ENCODE peak calls at places on chromosomes 4 and X, in nine cellular contexts. G is body of pancreas, T is spleen, A is esophagus squamous epithelium, N is lower leg skin, O is GM12878, J is A549, L is GM12892, B is ovary. Q is an unnamed sample.

GRCh38 chr4:61520688-61521160 is 320.6 kb downstream of the ADGRL3 start:
- DNase-seq in G (no peak), T (no peak), A (no peak), N (no peak), O (no peak), J (no peak), L (no peak), B (no peak), Q (no peak)

GRCh38 chr4:2837110-2837903 is 6.3 kb upstream of the ADD1 start:
- DNase-seq in G (no peak), T (no peak), A (no peak), N (peak; percentile 84), O (no peak), J (no peak), L (no peak), B (peak; percentile 67), Q (no peak)

GRCh38 chr4:94571301-94571700 is 119.6 kb downstream of the PDLIM5 start:
- DNase-seq in G (no peak), T (no peak), A (no peak), N (no peak), O (no peak), J (no peak), L (no peak), B (no peak), Q (no peak)

GRCh38 chr4:119690871-119691270 is 62.3 kb upstream of the PDE5A start:
- DNase-seq in G (peak; percentile 2), T (no peak), A (no peak), N (no peak), O (no peak), J (no peak), L (no peak), B (no peak), Q (no peak)

GRCh38 chr4:173489514-173489913 is 40.5 kb downstream of the HAND2 start:
- DNase-seq in G (no peak), T (no peak), A (no peak), N (no peak), O (no peak), J (no peak), L (no peak), B (no peak), Q (no peak)

GRCh38 chr4:8218371-8219050 is 19.4 kb downstream of the SH3TC1 start:
- DNase-seq in G (no peak), T (no peak), A (no peak), N (no peak), O (no peak), J (no peak), L (no peak), B (no peak), Q (no peak)

GRCh38 chrX:124098089-124098488 is 136.6 kb downstream of the STAG2 start:
- DNase-seq in G (no peak), T (no peak), A (no peak), N (no peak), O (no peak), J (no peak), L (no peak), B (no peak), Q (peak; percentile 45)

GRCh38 chrX:40299028-40299479 is 201.3 kb upstream of the BCOR start:
- DNase-seq in G (no peak), T (no peak), A (no peak), N (no peak), O (no peak), J (no peak), L (no peak), B (peak; percentile 53), Q (no peak)

GRCh38 chr4:79132826-79133225 is 193.0 kb downstream of the NAA11 start:
- DNase-seq in G (no peak), T (no peak), A (no peak), N (no peak), O (no peak), J (no peak), L (no peak), B (no peak), Q (no peak)

DNA sequence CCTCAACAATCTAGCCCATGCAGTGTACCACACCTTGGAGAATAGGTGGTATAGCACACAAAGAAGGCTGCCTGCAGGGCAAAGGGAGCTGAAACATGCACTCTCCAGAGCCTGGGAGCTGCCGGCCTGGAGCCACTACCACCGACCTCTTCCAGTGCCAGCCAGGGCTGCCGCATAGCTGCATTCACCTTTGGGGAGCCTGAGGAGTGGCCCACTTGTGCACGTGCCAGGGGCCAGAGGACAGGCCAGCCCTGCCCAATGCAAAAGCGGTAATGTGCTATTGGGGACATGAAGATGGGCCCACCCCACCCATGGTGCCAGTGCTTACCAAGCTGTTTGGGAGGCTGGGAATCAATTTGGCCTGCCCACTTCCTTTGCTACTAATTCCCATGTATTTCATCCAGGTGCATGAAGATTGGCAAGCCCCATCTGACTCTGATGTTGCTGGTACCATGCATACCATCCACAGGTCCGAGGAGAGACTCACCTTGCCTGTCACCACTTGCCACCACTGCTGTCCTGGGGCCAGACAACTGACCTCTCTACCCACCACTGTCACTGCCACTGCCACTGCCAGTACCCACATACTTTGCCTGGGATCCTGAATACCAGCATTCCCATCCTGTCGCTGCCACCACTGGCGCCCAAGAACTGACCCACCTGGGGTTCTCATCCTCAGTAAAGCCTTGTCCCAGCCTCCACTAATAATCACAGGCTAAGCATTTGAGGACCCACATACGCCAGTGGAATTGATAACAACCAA is 506.9 kb downstream of the MAGEB5 start:
- DNase-seq in G (no peak), T (peak; percentile 58), A (no peak), N (no peak), O (no peak), J (no peak), L (no peak), B (no peak), Q (no peak)
- TF ChIP-seq POLR2A in G (no peak), T (no peak), A (no peak), N (no peak), O (no peak), J (no peak), L (no peak), B (no peak), Q (no peak)

DNA sequence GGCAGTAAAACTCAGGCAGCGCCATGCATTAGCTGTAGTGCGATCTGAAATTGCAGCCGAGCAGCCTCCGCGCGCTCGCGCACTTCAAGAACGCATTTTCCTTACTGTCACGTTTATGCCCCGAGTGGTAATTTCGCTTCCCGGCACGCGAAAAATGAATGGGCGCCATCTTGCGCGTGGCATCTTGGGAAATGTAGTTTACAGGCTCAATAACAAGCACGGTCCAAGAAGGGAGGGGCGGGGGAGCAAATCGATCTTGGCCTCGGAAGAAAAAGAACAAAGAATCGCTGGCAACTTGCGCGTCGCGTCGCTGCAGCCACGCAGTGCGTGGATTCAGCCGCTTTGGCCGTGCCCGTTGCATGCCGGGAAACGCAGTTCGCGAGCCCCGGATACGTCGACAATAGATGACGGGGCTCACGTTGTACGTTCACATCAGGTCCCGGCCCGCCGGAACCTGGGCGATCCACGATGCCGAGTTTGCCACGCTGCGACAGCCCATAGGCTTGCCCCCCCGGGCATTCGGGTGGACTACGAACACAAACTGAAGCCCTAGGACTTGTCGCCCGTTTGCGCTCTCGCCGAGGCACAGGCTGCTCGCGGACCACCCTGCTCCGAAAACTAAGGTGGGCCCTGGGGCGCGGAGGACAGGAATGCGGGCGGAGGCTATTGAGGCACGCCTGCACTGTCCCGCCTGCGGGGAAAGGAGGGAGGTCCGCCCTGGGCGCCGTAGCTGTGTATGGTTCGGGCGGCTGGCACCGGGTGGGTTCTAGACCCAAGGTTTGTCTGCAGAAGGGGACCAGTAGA is at the start of gene FTSJ1:
- DNase-seq in G (peak; percentile 94), T (peak; percentile 96), A (peak; percentile 45), N (peak; percentile 97), O (peak; percentile 79), J (peak; percentile 84), L (peak; percentile 79), B (peak; percentile 91), Q (peak; percentile 90)
- TF ChIP-seq POLR2A in G (peak; percentile 21), T (no peak), A (peak; percentile 50), N (no peak), O (peak; percentile 81), J (peak; percentile 57), L (peak; percentile 73), B (peak; percentile 35), Q (peak; percentile 45)

GRCh38 chrX:43706786-43707185 is 50.7 kb downstream of the MAOA start:
- DNase-seq in G (no peak), T (no peak), A (no peak), N (no peak), O (no peak), J (no peak), L (no peak), B (no peak), Q (no peak)

GRCh38 chrX:43702660-43703059 is 46.6 kb downstream of the MAOA start:
- DNase-seq in G (no peak), T (no peak), A (no peak), N (no peak), O (no peak), J (no peak), L (no peak), B (no peak), Q (no peak)

GRCh38 chrX:43707812-43708548 is 51.9 kb downstream of the MAOA start:
- DNase-seq in G (peak; percentile 76), T (no peak), A (no peak), N (no peak), O (no peak), J (no peak), L (no peak), B (peak; percentile 75), Q (no peak)

GRCh38 chrX:43703211-43703791 is 47.2 kb downstream of the MAOA start:
- DNase-seq in G (no peak), T (no peak), A (no peak), N (no peak), O (no peak), J (no peak), L (no peak), B (no peak), Q (no peak)

DNA sequence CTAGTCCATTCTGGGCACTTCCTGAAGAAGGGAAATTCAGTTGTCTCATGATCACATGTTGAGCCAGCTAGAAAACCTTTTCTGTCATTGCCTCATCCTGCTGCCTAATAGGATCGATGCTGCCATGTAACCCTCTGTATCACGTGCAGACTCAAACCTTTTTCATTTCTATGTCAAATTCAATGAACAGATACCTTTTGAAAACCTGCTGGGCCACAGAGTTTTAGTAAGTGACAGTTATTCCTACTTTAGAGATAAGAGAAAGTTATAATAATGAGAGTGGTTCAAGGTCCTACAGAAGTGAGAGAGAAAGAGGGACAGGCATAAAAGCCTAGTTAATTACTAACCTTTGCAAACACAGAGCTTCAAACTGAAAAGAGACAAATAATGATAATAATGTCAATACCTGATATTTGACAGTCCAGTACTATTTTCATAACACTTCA is 46.0 kb downstream of the MAOA start:
- DNase-seq in G (no peak), T (no peak), A (no peak), N (no peak), O (no peak), J (no peak), L (no peak), B (no peak), Q (no peak)
- TF ChIP-seq POLR2A in G (no peak), T (no peak), A (no peak), N (no peak), O (no peak), J (no peak), L (no peak), B (no peak), Q (no peak)

DNA sequence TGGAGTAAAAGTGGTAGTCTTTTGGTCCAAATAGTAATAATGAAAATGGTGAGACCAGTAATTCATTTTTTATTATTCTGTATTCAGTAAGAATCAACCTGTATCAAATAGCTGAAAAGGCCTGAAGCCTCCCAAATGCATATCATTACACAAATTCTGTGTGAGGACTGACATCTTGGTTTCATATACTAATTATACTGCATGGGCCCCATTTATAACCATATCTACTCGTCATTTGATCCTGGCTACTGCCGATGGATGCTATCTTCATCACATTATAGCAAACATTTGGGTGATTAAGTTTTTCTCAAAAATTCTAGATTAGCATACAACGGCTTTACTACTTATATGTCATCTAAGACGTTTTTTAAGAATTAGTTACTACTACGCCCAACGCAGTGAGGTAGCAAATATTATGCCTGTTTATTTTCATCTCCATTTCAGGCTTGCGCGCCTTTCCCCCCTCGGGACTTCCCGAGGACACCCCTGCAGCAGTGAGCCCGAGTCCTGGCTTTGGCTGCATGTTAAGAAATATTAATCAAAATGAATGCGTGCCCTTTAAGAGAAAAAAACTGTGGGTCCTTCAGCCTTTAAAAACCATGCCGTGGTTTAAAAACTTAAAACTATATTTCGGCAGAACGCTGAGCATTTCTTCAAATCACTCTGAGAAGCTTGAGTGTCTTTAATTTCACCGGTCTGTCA is 824 bp upstream of the MMAA start:
- DNase-seq in G (no peak), T (peak; percentile 79), A (no peak), N (no peak), O (no peak), J (no peak), L (peak; percentile 13), B (peak; percentile 45), Q (peak; percentile 65)
- TF ChIP-seq POLR2A in G (no peak), T (no peak), A (no peak), N (no peak), O (no peak), J (no peak), L (no peak), B (no peak), Q (no peak)

Q was measured in erythroblast.